ENCODE peak calls at places on chromosome 11, in nine cellular contexts. U is OCI-LY7; M is midbrain; X is stimulated activated CD4-positive, alpha-beta T cell treated with anti-CD3 and anti-CD28 coated beads, Interleukin-4, amount 100 ng/mL, for 24 hours; H is iris pigment epithelial cell; Y is neural crest cell; K is AG10803; N is stimulated activated naive CD4-positive, alpha-beta T cell; J is KG1. T is an unnamed sample.

GRCh38 chr11:116607027-116607426 is 165.8 kb downstream of the BUD13 start:
- DNase-seq in U (no peak), X (no peak), H (no peak), J (no peak), M (no peak), K (no peak), Y (no peak), N (no peak), T (no peak)

GRCh38 chr11:3160252-3161031 is 4.7 kb downstream of the OSBPL5 start:
- DNase-seq in M (peak), K (peak), J (no peak), U (peak), H (peak), Y (peak), X (peak), N (no peak), T (peak)

GRCh38 chr11:620201-620600 is 4.5 kb upstream of the IRF7 start:
- DNase-seq in X (no peak), H (no peak), Y (no peak), M (no peak), N (no peak), U (no peak), K (no peak), J (no peak), T (no peak)

GRCh38 chr11:57249384-57250319 is 12.6 kb upstream of the APLNR start:
- DNase-seq in X (peak), K (peak), H (peak), N (peak), Y (peak), J (peak), U (peak), M (peak), T (no peak)

GRCh38 chr11:75703709-75704237 is 13.9 kb upstream of the MOGAT2 start:
- DNase-seq in X (no peak), U (no peak), Y (no peak), H (no peak), J (no peak), M (no peak), N (no peak), K (no peak), T (no peak)

GRCh38 chr11:2995091-2995561 is 3.0 kb upstream of the NAP1L4 start:
- DNase-seq in N (no peak), J (no peak), H (no peak), U (no peak), M (no peak), Y (no peak), X (no peak), K (no peak), T (no peak)

GRCh38 chr11:131065435-131066295 is 149.4 kb upstream of the SNX19 start:
- DNase-seq in M (no peak), H (no peak), N (no peak), K (no peak), Y (no peak), J (no peak), U (no peak), X (no peak), T (no peak)

GRCh38 chr11:118604566-118604965 is 2.8 kb upstream of the PHLDB1 start:
- DNase-seq in N (no peak), Y (no peak), H (no peak), J (no peak), K (no peak), M (no peak), U (no peak), X (no peak), T (no peak)

GRCh38 chr11:69916806-69917387 is 97.7 kb upstream of the FGF3 start:
- DNase-seq in K (no peak), H (no peak), N (no peak), X (no peak), Y (no peak), M (no peak), U (no peak), J (no peak), T (no peak)

GRCh38 chr11:73217131-73217809 is 811 bp upstream of the P2RY2 start:
- DNase-seq in M (no peak), U (no peak), N (no peak), H (no peak), X (no peak), K (no peak), Y (no peak), J (no peak), T (no peak)

GRCh38 chr11:910044-910588 is 494 bp downstream of the CHID1 start:
- DNase-seq in K (no peak), H (no peak), M (no peak), Y (no peak), X (no peak), N (no peak), U (peak), J (no peak), T (no peak)

GRCh38 chr11:96943970-96944369 is 554.2 kb downstream of the JRKL start:
- DNase-seq in U (no peak), K (no peak), M (no peak), J (no peak), H (no peak), N (no peak), Y (no peak), X (no peak), T (no peak)

GRCh38 chr11:128757886-128758612 is 64.2 kb downstream of the FLI1 start:
- DNase-seq in X (peak), M (no peak), K (no peak), Y (no peak), N (no peak), J (no peak), H (no peak), U (peak), T (no peak)

GRCh38 chr11:70141490-70142014 is 61.5 kb upstream of the FADD start:
- DNase-seq in J (no peak), H (no peak), N (no peak), K (no peak), U (no peak), X (no peak), Y (no peak), M (no peak), T (no peak)

GRCh38 chr11:28820296-28820989 is 712.3 kb downstream of the METTL15 start:
- DNase-seq in J (no peak), K (peak), X (no peak), N (no peak), H (peak), U (no peak), M (no peak), Y (no peak), T (peak)

GRCh38 chr11:86073948-86074347 is 5.1 kb upstream of the PICALM start:
- DNase-seq in N (no peak), X (no peak), H (no peak), U (no peak), J (no peak), M (no peak), Y (no peak), K (no peak), T (no peak)